ENCODE peak calls at places on chromosomes 2 and 18, in four cellular contexts. C, G, Y and T are unnamed samples.
A peak's percentile ranks its signal among the peaks of the same experiment; 100 is the strongest.

GRCh38 chr2:27489118-27489497 is 435 bp downstream of the IFT172 start:
- DNase-seq in C (no peak), G (no peak), Y (peak; percentile 44), T (peak; percentile 16)

GRCh38 chr2:85134255-85135065 is 1.3 kb downstream of the TCF7L1 start:
- DNase-seq in C (no peak), G (peak; percentile 58), Y (no peak), T (peak; percentile 10)

GRCh38 chr2:188787002-188787660 is 187.0 kb upstream of the COL3A1 start:
- DNase-seq in C (no peak), G (no peak), Y (no peak), T (no peak)

GRCh38 chr2:157296958-157297357 is 28.7 kb downstream of the ERMN start:
- DNase-seq in C (no peak), G (no peak), Y (no peak), T (no peak)

GRCh38 chr18:10017048-10017447 is 103.2 kb downstream of the VAPA start:
- DNase-seq in C (no peak), G (no peak), Y (no peak), T (no peak)

GRCh38 chr2:85503611-85504433 is 35.1 kb upstream of the MAT2A start:
- DNase-seq in C (no peak), G (no peak), Y (no peak), T (no peak)

GRCh38 chr2:144515694-144516416 is 4.1 kb downstream of the ZEB2 start:
- DNase-seq in C (no peak), G (no peak), Y (no peak), T (peak; percentile 32)

GRCh38 chr18:50806208-50806616 is 13.6 kb downstream of the MRO start:
- DNase-seq in C (no peak), G (no peak), Y (peak; percentile 41), T (peak; percentile 30)

GRCh38 chr2:146874260-146874658 is 970.6 kb upstream of the ACVR2A start:
- DNase-seq in C (no peak), G (no peak), Y (no peak), T (no peak)

GRCh38 chr2:1632510-1632909 is 111.8 kb downstream of the PXDN start:
- DNase-seq in C (no peak), G (no peak), Y (no peak), T (no peak)

GRCh38 chr2:156784034-156784433 is 347.9 kb downstream of the GPD2 start:
- DNase-seq in C (no peak), G (no peak), Y (no peak), T (no peak)

GRCh38 chr2:200809506-200810251 is 2.0 kb upstream of the BZW1 start:
- DNase-seq in C (no peak), G (no peak), Y (no peak), T (no peak)

GRCh38 chr2:227383687-227384086 is 4.1 kb downstream of the SCYGR1 start:
- DNase-seq in C (no peak), G (no peak), Y (no peak), T (no peak)

GRCh38 chr2:226977775-226978190 is 141.9 kb downstream of the RHBDD1 start:
- DNase-seq in C (no peak), G (no peak), Y (no peak), T (peak; percentile 16)

GRCh38 chr2:28624798-28625701 is 126.6 kb upstream of the PPP1CB start:
- DNase-seq in C (no peak), G (no peak), Y (peak; percentile 47), T (no peak)

GRCh38 chr2:44715671-44716077 is 225.8 kb upstream of the SIX3 start:
- DNase-seq in C (peak; percentile 17), G (peak; percentile 26), Y (peak; percentile 24), T (no peak)

GRCh38 chr2:228957075-228957474 is 314.0 kb downstream of the PID1 start:
- DNase-seq in C (no peak), G (no peak), Y (no peak), T (no peak)

GRCh38 chr2:8337321-8337720 is 344.5 kb upstream of the ID2 start:
- DNase-seq in C (no peak), G (no peak), Y (no peak), T (no peak)

GRCh38 chr2:215238485-215239098 is 73.3 kb upstream of the ATIC start:
- DNase-seq in C (no peak), G (no peak), Y (no peak), T (no peak)

GRCh38 chr2:38439807-38440300 is 62.8 kb upstream of the ATL2 start:
- DNase-seq in C (no peak), G (no peak), Y (no peak), T (no peak)

GRCh38 chr2:219836647-219837177 is 209.3 kb downstream of the SLC4A3 start:
- DNase-seq in C (peak; percentile 11), G (no peak), Y (peak; percentile 60), T (no peak)

GRCh38 chr2:30862054-30862651 is 54.9 kb upstream of the CAPN13 start:
- DNase-seq in C (peak; percentile 59), G (peak; percentile 65), Y (peak; percentile 79), T (peak; percentile 72)

GRCh38 chr2:64400103-64400728 is 53.7 kb upstream of the LGALSL start:
- DNase-seq in C (no peak), G (no peak), Y (peak; percentile 60), T (no peak)

GRCh38 chr18:32772580-32773186 is at the start of gene KLHL14:
- DNase-seq in C (no peak), G (no peak), Y (no peak), T (no peak)

GRCh38 chr18:63523660-63524059 is 18.5 kb upstream of the SERPINB12 start:
- DNase-seq in C (no peak), G (no peak), Y (no peak), T (no peak)

GRCh38 chr2:119810039-119810630 is 50.4 kb downstream of the PTPN4 start:
- DNase-seq in C (no peak), G (no peak), Y (peak; percentile 47), T (no peak)

GRCh38 chr2:62176771-62177170 is 19.1 kb upstream of the B3GNT2 start:
- DNase-seq in C (no peak), G (no peak), Y (no peak), T (no peak)

GRCh38 chr2:181072486-181072885 is 92.1 kb downstream of the UBE2E3 start:
- DNase-seq in C (no peak), G (no peak), Y (no peak), T (no peak)

GRCh38 chr2:180980185-180980942 is at the start of gene UBE2E3:
- DNase-seq in C (peak; percentile 63), G (peak; percentile 88), Y (peak; percentile 67), T (peak; percentile 94)

GRCh38 chr2:98835831-98836385 is 100.1 kb downstream of the CRACDL start:
- DNase-seq in C (no peak), G (no peak), Y (no peak), T (no peak)

GRCh38 chr2:75560022-75560767 is 544 bp downstream of the EVA1A start:
- DNase-seq in C (peak; percentile 9), G (peak; percentile 55), Y (no peak), T (no peak)

GRCh38 chr2:150588210-150588870 is 100.9 kb upstream of the RND3 start:
- DNase-seq in C (no peak), G (no peak), Y (no peak), T (no peak)

GRCh38 chr18:7817596-7817995 is 250.5 kb downstream of the PTPRM start:
- DNase-seq in C (no peak), G (no peak), Y (no peak), T (no peak)

GRCh38 chr2:219125225-219125885 is 35.3 kb downstream of the NHEJ1 start:
- DNase-seq in C (peak; percentile 31), G (no peak), Y (peak; percentile 77), T (peak; percentile 83)

GRCh38 chr2:20108655-20109396 is 57.4 kb upstream of the LAPTM4A start:
- DNase-seq in C (no peak), G (no peak), Y (peak; percentile 78), T (no peak)
- TF ChIP-seq NR3C1 in C (no peak), G (no peak), Y (no peak), T (no peak)

DNA sequence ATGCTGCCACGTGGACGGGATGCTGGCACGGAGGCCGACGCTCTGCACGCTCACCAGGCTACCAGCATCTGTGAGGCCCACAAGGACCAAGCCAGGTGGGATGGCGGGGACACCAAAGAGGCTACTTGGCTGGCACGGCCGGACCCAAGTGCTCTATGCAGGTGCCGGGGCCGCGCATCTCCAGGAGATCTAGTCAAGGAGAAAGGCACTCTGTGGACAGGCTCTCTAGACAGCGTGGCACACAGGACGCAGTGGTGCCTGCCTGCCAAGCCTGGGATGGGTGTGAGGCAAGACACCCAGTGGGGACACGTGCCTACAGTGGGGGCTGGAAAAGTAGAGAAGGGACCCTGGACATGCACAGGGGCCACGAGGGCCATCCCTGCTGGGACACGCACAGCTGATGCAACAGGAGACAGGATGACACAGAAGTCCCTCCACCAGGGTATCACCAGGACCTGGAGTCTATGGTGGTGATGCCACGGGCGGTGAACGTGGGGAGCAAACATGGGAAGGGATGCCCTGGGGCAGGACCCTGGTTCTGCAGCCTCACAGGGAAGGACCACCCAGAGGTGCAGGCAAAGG is 28.5 kb downstream of the ZNF516 start:
- DNase-seq in C (no peak), G (no peak), Y (no peak), T (no peak)
- TF ChIP-seq NR3C1 in C (no peak), G (no peak), Y (no peak), T (no peak)

GRCh38 chr2:117935436-117935835 is 78.4 kb downstream of the CCDC93 start:
- DNase-seq in C (no peak), G (no peak), Y (no peak), T (no peak)
- TF ChIP-seq NR3C1 in C (no peak), G (no peak), Y (no peak), T (no peak)

GRCh38 chr2:197879844-197880408 is 75.5 kb downstream of the PLCL1 start:
- DNase-seq in C (no peak), G (no peak), Y (no peak), T (no peak)
- TF ChIP-seq NR3C1 in C (no peak), G (no peak), Y (no peak), T (no peak)

DNA sequence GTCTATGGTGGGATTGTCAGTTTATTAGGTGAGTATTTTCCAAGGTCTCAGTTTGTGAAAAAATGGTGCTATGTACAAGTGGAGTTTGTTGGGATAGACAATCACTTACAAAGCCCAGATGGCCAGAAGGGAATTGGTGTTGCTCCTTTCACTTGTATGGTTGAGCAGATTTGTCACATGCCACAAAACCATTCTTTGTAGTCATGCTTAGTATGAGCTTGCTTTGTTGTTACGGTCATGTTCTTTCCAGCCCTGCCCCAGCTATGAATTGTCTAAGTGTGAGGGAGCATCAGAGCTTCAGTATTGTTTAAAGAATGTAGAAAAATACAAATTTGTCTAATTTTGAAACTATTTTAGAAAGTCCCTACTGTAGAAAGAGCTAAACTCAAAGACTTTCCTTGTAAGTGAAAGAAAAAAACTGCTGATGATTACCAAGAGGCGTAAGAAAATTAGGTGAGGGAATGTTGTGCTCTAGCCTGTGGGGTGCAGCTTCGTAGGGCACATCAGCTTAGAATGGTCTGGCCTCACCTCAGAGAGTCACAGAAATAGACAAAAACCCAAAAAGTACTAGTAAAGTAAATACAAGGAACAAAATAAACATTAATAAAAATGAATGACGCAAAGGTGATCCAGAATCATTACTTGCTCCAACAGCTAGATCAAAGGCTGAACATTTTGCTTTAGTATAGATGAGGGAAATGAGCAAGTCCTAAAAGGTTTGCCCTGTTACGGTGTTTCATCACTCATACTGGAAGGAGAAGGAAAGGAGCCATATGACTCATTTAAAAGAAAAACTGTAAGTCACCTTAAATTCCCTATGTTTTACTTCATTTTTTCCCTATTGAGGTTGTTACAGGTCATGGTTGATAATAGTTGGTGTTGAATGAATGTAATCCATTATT is 9.2 kb downstream of the TGIF1 start:
- DNase-seq in C (no peak), G (no peak), Y (no peak), T (no peak)
- TF ChIP-seq NR3C1 in C (no peak), G (no peak), Y (no peak), T (no peak)